ENCODE peak calls at places on chromosomes 3 and 15, in seven cellular contexts. N is CD4-positive, alpha-beta memory T cell; C is fibroblast of pulmonary artery; J is adrenal gland; V is WERI-Rb-1; A is dorsolateral prefrontal cortex; W is CD8-positive, alpha-beta T cell. Z is an unnamed sample.

GRCh38 chr3:150303776-150304175 is 104.3 kb upstream of the TSC22D2 start:
- DNase-seq in N (no peak), C (no peak), J (peak; percentile 29), V (peak; percentile 42), A (no peak), W (no peak), Z (no peak)

GRCh38 chr15:74957301-74958035 is 896 bp upstream of the RPP25 start:
- DNase-seq in N (no peak), C (no peak), J (no peak), V (no peak), A (no peak), W (peak; percentile 50), Z (peak; percentile 56)

GRCh38 chr15:77819841-77820728 is 187.4 kb upstream of the LINGO1 start:
- DNase-seq in N (no peak), C (no peak), J (no peak), V (peak; percentile 87), A (peak; percentile 36), W (no peak), Z (no peak)

GRCh38 chr3:160112481-160112880 is 112.7 kb upstream of the C3orf80 start:
- DNase-seq in N (no peak), C (no peak), J (no peak), V (no peak), A (no peak), W (no peak), Z (no peak)

GRCh38 chr15:43883571-43883970 is 56.8 kb downstream of the WDR76 start:
- DNase-seq in N (no peak), C (no peak), J (no peak), V (no peak), A (no peak), W (no peak), Z (no peak)

GRCh38 chr3:52237659-52238172 is 1.2 kb downstream of the TWF2 start:
- DNase-seq in N (no peak), C (peak; percentile 82), J (peak; percentile 96), V (no peak), A (peak; percentile 72), W (no peak), Z (peak; percentile 87)

GRCh38 chr3:158100681-158101080 is 5.5 kb downstream of the SHOX2 start:
- DNase-seq in N (no peak), C (no peak), J (no peak), V (no peak), A (no peak), W (no peak), Z (no peak)

GRCh38 chr3:19147905-19148767 is at the start of gene KCNH8:
- DNase-seq in N (no peak), C (no peak), J (peak; percentile 15), V (peak; percentile 75), A (peak; percentile 59), W (peak; percentile 49), Z (no peak)

GRCh38 chr15:89852342-89853005 is 37.8 kb upstream of the ANPEP start:
- DNase-seq in N (no peak), C (no peak), J (no peak), V (no peak), A (no peak), W (no peak), Z (no peak)

GRCh38 chr3:161577662-161578061 is 81.1 kb downstream of the OTOL1 start:
- DNase-seq in N (no peak), C (no peak), J (no peak), V (no peak), A (no peak), W (no peak), Z (no peak)

GRCh38 chr3:71207632-71208031 is 375.9 kb downstream of the FOXP1 start:
- DNase-seq in N (no peak), C (no peak), J (no peak), V (no peak), A (no peak), W (no peak), Z (no peak)

GRCh38 chr3:8492744-8493511 is 8.7 kb upstream of the LMCD1 start:
- DNase-seq in N (no peak), C (no peak), J (no peak), V (no peak), A (no peak), W (no peak), Z (no peak)

GRCh38 chr3:182568206-182568605 is 225.1 kb upstream of the ATP11B start:
- DNase-seq in N (no peak), C (no peak), J (no peak), V (no peak), A (no peak), W (no peak), Z (no peak)

GRCh38 chr3:147419062-147419701 is 10.0 kb downstream of the ZIC1 start:
- DNase-seq in N (no peak), C (peak; percentile 32), J (peak; percentile 27), V (peak; percentile 88), A (peak; percentile 93), W (no peak), Z (no peak)

GRCh38 chr3:27721717-27722564 is at the start of gene EOMES:
- DNase-seq in N (peak; percentile 75), C (peak; percentile 34), J (no peak), V (peak; percentile 81), A (no peak), W (peak; percentile 91), Z (no peak)

GRCh38 chr3:27723803-27724458 is 1.8 kb upstream of the EOMES start:
- DNase-seq in N (no peak), C (no peak), J (no peak), V (no peak), A (no peak), W (no peak), Z (no peak)

GRCh38 chr3:27722957-27723802 is 1.1 kb upstream of the EOMES start:
- DNase-seq in N (no peak), C (no peak), J (no peak), V (no peak), A (no peak), W (no peak), Z (no peak)

GRCh38 chr3:27726240-27726639 is 4.1 kb upstream of the EOMES start:
- DNase-seq in N (no peak), C (no peak), J (no peak), V (no peak), A (no peak), W (no peak), Z (no peak)

DNA sequence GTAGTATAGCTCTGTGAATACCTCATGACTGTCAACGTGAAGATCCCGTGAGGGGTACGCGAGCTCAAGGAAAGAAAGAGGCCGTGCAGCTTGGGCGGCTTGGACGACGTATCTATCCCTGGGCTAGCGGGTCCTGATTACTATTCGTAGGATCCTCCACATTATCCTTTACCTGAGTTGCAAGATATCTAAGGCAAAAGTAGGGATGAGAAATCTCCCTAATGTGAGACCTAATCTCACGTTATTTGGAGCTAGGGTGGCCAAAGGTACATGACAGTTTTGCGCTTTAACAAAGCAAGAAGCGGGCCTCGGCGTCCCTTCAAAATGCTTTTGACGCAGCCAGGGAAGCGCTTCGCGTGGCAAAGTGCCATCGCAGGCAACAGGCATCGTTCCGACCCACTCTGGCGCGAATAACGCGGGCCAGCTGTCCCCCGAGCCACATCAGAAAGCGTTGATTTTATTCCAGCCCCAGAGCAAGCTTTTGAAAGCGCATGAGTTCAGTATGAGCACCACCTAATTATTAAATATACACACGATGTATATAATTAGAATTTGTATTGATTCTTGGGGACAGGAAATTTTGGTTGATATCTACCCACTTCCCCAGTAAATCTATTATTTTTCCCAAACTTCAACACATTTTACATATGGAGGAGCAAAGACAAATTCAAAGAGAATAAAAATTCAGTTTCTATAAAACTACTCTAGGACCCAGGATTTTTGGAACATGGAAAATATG is 2.5 kb upstream of the EOMES start:
- DNase-seq in N (no peak), C (no peak), J (no peak), V (no peak), A (no peak), W (no peak), Z (no peak)
- H3K4me3 ChIP-seq in N (no peak overlapping the region), C (no peak overlapping the region), J (no peak overlapping the region), V (no peak overlapping the region), A (no peak overlapping the region), W (no peak overlapping the region), Z (no peak overlapping the region)

DNA sequence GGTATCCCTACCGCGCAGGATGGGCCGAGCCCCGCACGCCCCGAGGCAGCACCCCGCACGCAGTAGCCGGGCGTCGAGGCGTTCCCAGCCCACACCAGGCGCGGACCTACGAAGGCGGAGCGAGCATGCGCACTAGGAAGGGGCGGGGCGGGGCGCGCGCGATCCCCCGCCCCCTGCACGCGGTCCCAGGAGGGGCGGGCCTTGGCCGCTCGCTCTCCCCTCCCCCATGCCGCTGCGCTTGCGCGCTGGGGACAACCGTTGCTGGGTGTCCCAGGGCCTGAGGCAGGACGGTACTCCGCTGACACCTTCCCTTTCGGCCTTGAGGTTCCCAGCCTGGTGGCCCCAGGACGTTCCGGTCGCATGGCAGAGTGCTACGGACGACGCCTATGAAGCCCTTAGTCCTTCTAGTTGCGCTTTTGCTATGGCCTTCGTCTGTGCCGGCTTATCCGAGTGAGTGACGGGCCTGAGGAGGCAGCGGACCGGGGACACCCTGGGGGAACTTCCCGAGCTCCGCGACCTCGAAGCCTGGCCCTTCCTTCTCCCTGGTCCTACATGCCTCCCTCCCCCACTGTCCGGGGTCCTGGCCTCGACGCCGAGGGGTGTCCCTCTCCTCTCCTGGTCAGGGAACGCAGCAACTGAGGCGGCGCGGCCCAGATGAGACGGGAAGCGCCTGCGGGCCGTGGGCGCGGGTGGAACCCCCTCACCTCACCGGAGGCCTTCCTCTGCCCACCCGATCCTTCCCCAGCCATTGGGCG is at the start of gene SPESP1:
- DNase-seq in N (peak; percentile 3), C (peak; percentile 62), J (peak; percentile 53), V (no peak), A (no peak), W (peak; percentile 58), Z (peak; percentile 64)
- H3K4me3 ChIP-seq in N (no peak within 1 kb of the TSS), C (peak within 1 kb of the TSS; percentile 51), J (no peak within 1 kb of the TSS), V (no peak within 1 kb of the TSS), A (peak within 1 kb of the TSS; percentile 55), W (no peak within 1 kb of the TSS), Z (peak within 1 kb of the TSS; percentile 64)

DNA sequence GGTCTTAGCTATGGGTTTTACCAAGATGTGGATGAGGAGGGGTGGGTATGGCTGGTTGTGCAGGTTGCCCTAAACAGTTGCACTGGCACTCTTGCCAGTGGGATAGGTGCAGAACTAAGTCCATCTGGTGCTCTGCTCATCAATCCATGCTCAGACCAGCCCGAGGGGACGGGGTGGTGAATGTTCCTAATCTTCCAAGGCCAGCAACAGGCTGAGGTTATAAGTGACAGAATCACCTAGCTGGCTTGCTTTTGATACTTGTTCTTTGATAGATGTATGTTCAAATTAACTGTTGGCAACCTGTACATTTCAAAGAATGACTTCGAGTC is 53.5 kb upstream of the CCR2 start:
- DNase-seq in N (no peak), C (no peak), J (no peak), V (no peak), A (no peak), W (no peak), Z (no peak)
- H3K4me3 ChIP-seq in N (no peak overlapping the region), C (no peak overlapping the region), J (no peak overlapping the region), V (no peak overlapping the region), A (no peak overlapping the region), W (no peak overlapping the region), Z (no peak overlapping the region)

GRCh38 chr15:32878342-32878741 is 160.5 kb downstream of the GREM1 start:
- DNase-seq in N (no peak), C (no peak), J (no peak), V (no peak), A (no peak), W (no peak), Z (no peak)

GRCh38 chr15:32878849-32879795 is 161.3 kb downstream of the GREM1 start:
- DNase-seq in N (no peak), C (no peak), J (no peak), V (no peak), A (no peak), W (no peak), Z (peak; percentile 38)

GRCh38 chr15:32879980-32880379 is 162.2 kb downstream of the GREM1 start:
- DNase-seq in N (no peak), C (no peak), J (no peak), V (no peak), A (no peak), W (no peak), Z (no peak)

GRCh38 chr15:32877201-32877600 is 159.4 kb downstream of the GREM1 start:
- DNase-seq in N (no peak), C (no peak), J (no peak), V (no peak), A (no peak), W (no peak), Z (no peak)

GRCh38 chr15:32877620-32878019 is 159.8 kb downstream of the GREM1 start:
- DNase-seq in N (no peak), C (peak; percentile 34), J (no peak), V (no peak), A (no peak), W (no peak), Z (no peak)
- H3K4me3 ChIP-seq in N (no peak overlapping the region), C (no peak overlapping the region), J (no peak overlapping the region), V (no peak overlapping the region), A (no peak overlapping the region), W (no peak overlapping the region), Z (no peak overlapping the region)